ENCODE peak calls at places on chromosome 18, in five cellular contexts. A is transverse colon, L is HCT116, T is endothelial cell of umbilical vein, W is upper lobe of left lung. H is an unnamed sample. For H3K4me1 and H3K9me3, the result is how much of the 10 kb centered on the place peaks cover.

GRCh38 chr18:34122724-34123334 is 101.9 kb downstream of the NOL4 start:
- DNase-seq in L (peak), T (peak), W (no peak), A (peak), H (no peak)

GRCh38 chr18:48360376-48361021 is 48.7 kb downstream of the ZBTB7C start:
- DNase-seq in L (no peak), W (no peak), A (no peak), T (no peak), H (peak)

GRCh38 chr18:30376515-30376914 is 666.0 kb downstream of the DSC3 start:
- DNase-seq in L (peak), W (no peak), T (no peak), A (no peak), H (no peak)

GRCh38 chr18:45221363-45221762 is 393.9 kb upstream of the SLC14A2 start:
- DNase-seq in W (no peak), L (no peak), A (no peak), T (no peak), H (no peak)

GRCh38 chr18:47287911-47288635 is 36.6 kb upstream of the SKOR2 start:
- DNase-seq in T (no peak), W (no peak), A (no peak), L (no peak), H (no peak)

GRCh38 chr18:52228158-52228557 is 111.8 kb upstream of the DCC start:
- DNase-seq in T (no peak), W (no peak), A (no peak), L (no peak), H (no peak)

GRCh38 chr18:6004119-6004518 is 108.8 kb upstream of the TMEM200C start:
- DNase-seq in W (no peak), A (no peak), L (no peak), T (no peak), H (no peak)

GRCh38 chr18:54184836-54185235 is 39.6 kb downstream of the MBD2 start:
- DNase-seq in A (no peak), W (no peak), L (no peak), T (no peak), H (no peak)

GRCh38 chr18:78664851-78665250 is 314.8 kb upstream of the SALL3 start:
- DNase-seq in W (no peak), L (no peak), A (no peak), T (no peak), H (no peak)

GRCh38 chr18:35436076-35436649 is 59.0 kb upstream of the ZNF396 start:
- DNase-seq in L (no peak), A (no peak), T (peak), W (no peak), H (no peak)

GRCh38 chr18:50986360-50987087 is 18.7 kb downstream of the ELAC1 start:
- DNase-seq in T (no peak), W (no peak), L (no peak), A (no peak), H (no peak)

GRCh38 chr18:32956591-32957310 is 183.9 kb upstream of the KLHL14 start:
- DNase-seq in A (no peak), W (no peak), T (peak), L (no peak), H (no peak)

GRCh38 chr18:36326771-36327170 is 29.3 kb downstream of the FHOD3 start:
- DNase-seq in A (no peak), L (no peak), W (no peak), T (no peak), H (no peak)

GRCh38 chr18:79819951-79820351 is 22.2 kb downstream of the KCNG2 start:
- DNase-seq in T (no peak), A (no peak), L (no peak), W (no peak), H (no peak)

GRCh38 chr18:56861244-56861643 is 210.1 kb downstream of the WDR7 start:
- DNase-seq in W (no peak), T (no peak), A (no peak), L (no peak), H (no peak)

GRCh38 chr18:75859533-75859932 is 432.0 kb upstream of the SMIM21 start:
- DNase-seq in L (no peak), T (no peak), A (no peak), W (peak), H (no peak)

GRCh38 chr18:8536226-8536625 is 73.0 kb upstream of the RAB12 start:
- DNase-seq in L (no peak), W (no peak), A (no peak), T (no peak), H (no peak)

GRCh38 chr18:36680042-36680441 is 148.8 kb downstream of the TPGS2 start:
- DNase-seq in W (no peak), A (no peak), T (no peak), L (no peak), H (no peak)

GRCh38 chr18:38241736-38242135 is 676.1 kb upstream of the CELF4 start:
- DNase-seq in A (no peak), L (no peak), W (no peak), T (no peak), H (no peak)

GRCh38 chr18:22846088-22846683 is 86.9 kb upstream of the RBBP8 start:
- DNase-seq in L (peak), A (no peak), W (no peak), T (peak), H (no peak)

GRCh38 chr18:57789759-57790158 is 13.4 kb downstream of the ATP8B1 start:
- DNase-seq in W (no peak), T (no peak), A (no peak), L (no peak), H (no peak)

GRCh38 chr18:6917082-6917481 is 187.6 kb downstream of the ARHGAP28 start:
- DNase-seq in L (no peak), T (no peak), W (no peak), A (no peak), H (no peak)

GRCh38 chr18:65955747-65956146 is 204.9 kb downstream of the CDH7 start:
- DNase-seq in W (no peak), T (no peak), A (no peak), L (no peak), H (no peak)

GRCh38 chr18:47999801-48000248 is 69.4 kb upstream of the SMAD2 start:
- DNase-seq in T (no peak), L (no peak), A (no peak), W (no peak), H (no peak)

GRCh38 chr18:79983793-79984192 is 4.6 kb downstream of the TXNL4A start:
- DNase-seq in W (no peak), T (no peak), L (no peak), A (no peak), H (no peak)

GRCh38 chr18:51212606-51213005 is 15.1 kb upstream of the MEX3C start:
- DNase-seq in T (no peak), L (no peak), A (no peak), W (no peak), H (no peak)

GRCh38 chr18:72811047-72811446 is 56.7 kb downstream of the NETO1 start:
- DNase-seq in T (no peak), A (no peak), W (no peak), L (no peak), H (no peak)

GRCh38 chr18:56789004-56789888 is 138.1 kb downstream of the WDR7 start:
- DNase-seq in A (peak), T (peak), W (no peak), L (peak), H (no peak)

GRCh38 chr18:56869189-56869777 is 218.1 kb downstream of the WDR7 start:
- DNase-seq in T (peak), L (peak), A (no peak), W (no peak), H (no peak)

GRCh38 chr18:77062518-77063003 is 70.0 kb downstream of the MBP start:
- DNase-seq in L (no peak), W (no peak), T (no peak), A (no peak), H (no peak)
- H3K4me1 ChIP-seq in L (under half), W (under half), T (under half), A (under half), H (under half)

GRCh38 chr18:69958422-69958821 is 10.7 kb upstream of the CD226 start:
- DNase-seq in T (no peak), L (no peak), A (no peak), W (no peak), H (no peak)

GRCh38 chr18:69956037-69956436 is 8.4 kb upstream of the CD226 start:
- DNase-seq in W (no peak), T (no peak), L (no peak), A (no peak), H (no peak)

GRCh38 chr18:69954719-69955118 is 7.0 kb upstream of the CD226 start:
- DNase-seq in T (no peak), A (no peak), W (no peak), L (no peak), H (no peak)

GRCh38 chr18:69957071-69957620 is 9.5 kb upstream of the CD226 start:
- DNase-seq in W (no peak), L (no peak), T (no peak), A (no peak), H (no peak)

DNA sequence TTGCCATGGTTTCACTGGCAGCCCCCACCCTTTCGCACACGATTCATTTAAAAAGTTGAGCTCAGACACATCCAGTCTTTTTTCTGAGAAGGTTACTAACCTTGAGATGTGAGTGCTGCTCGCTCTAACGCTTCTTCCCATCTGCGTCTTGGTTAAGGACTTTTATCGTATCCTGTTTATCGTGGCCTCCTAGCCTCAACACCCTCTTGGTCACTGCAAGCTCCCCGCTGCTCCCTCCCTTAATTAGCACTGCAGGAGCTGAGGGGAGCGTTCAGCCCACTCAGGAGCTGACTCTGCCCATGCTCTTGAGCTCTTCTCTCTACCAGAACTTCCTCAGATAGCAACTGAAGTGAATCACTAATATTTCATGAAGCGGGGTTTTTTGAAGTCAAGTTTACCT is 9.0 kb upstream of the CD226 start:
- DNase-seq in W (no peak), T (peak), L (no peak), A (no peak), H (no peak)
- TF ChIP-seq POLR2AphosphoS5 in W (no peak), T (no peak), L (no peak), A (no peak), H (no peak)

DNA sequence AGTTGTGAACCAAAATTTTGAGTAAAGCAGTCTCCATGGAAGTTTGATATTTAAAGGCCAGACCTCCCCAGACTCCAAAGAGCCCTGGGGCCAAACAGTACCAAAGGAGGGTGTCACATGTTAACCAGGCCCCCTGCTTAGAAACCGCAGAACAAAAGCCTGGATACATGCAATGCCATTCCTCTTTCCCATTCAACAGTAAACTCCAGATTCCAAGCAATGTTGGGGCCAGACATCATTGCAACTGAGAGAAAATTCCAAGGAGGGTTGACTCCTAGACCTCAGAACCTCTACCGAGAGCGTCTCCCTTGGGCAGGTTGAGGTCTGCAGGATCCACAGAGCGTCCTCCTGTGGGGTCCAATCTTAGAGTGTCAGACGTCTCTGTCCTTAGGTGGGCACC is 404.4 kb upstream of the SYT4 start:
- DNase-seq in A (no peak), T (no peak), L (no peak), W (no peak), H (no peak)
- H3K9me3 ChIP-seq in A (under half), T (under half), L (under half), W (under half), H (under half)

DNA sequence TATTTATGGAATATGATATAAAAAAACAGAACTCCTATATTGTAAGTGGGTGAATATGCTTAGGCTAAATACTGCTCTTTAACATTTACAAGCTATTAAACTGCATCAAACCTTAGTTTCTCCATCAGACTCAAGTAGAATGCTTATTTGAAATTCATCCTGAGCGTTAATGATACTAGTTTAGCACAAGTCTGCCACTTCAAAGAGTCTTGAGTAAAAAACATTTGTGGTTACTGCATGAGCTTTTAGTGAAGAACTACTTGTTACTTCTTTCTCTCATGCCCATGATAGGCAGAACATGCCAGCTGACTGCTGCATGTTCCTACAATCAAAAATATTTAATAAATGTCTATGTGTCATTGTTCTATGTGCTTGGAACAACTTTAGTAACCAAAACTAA is 12.1 kb downstream of the YES1 start:
- DNase-seq in A (no peak), T (no peak), W (no peak), L (no peak), H (no peak)
- H3K4me1 ChIP-seq in A (under half), T (under half), W (under half), L (under half), H (under half)

GRCh38 chr18:9762561-9762960 is 54.5 kb downstream of the RAB31 start:
- DNase-seq in A (no peak), T (no peak), W (no peak), L (no peak), H (no peak)

GRCh38 chr18:9757851-9758587 is 49.9 kb downstream of the RAB31 start:
- DNase-seq in L (no peak), T (no peak), A (no peak), W (no peak), H (no peak)

GRCh38 chr18:9758624-9759075 is 50.5 kb downstream of the RAB31 start:
- DNase-seq in W (no peak), L (no peak), T (no peak), A (no peak), H (no peak)

GRCh38 chr18:9763157-9763556 is 55.1 kb downstream of the RAB31 start:
- DNase-seq in A (no peak), W (no peak), T (no peak), L (no peak), H (no peak)

GRCh38 chr18:9760641-9761040 is 52.5 kb downstream of the RAB31 start:
- DNase-seq in T (no peak), A (no peak), W (no peak), L (no peak), H (no peak)
- TF ChIP-seq POLR2AphosphoS5 in T (no peak), A (no peak), W (no peak), L (no peak), H (no peak)

GRCh38 chr18:14930576-14930975 is 182.6 kb downstream of the ANKRD30B start:
- DNase-seq in L (no peak), A (no peak), W (no peak), T (no peak), H (no peak)

GRCh38 chr18:14928396-14928795 is 180.4 kb downstream of the ANKRD30B start:
- DNase-seq in T (no peak), W (no peak), L (no peak), A (no peak), H (no peak)

GRCh38 chr18:14930076-14930475 is 182.1 kb downstream of the ANKRD30B start:
- DNase-seq in W (no peak), T (no peak), L (no peak), A (no peak), H (no peak)

GRCh38 chr18:14925281-14925709 is 177.3 kb downstream of the ANKRD30B start:
- DNase-seq in A (no peak), L (no peak), W (no peak), T (no peak), H (no peak)

DNA sequence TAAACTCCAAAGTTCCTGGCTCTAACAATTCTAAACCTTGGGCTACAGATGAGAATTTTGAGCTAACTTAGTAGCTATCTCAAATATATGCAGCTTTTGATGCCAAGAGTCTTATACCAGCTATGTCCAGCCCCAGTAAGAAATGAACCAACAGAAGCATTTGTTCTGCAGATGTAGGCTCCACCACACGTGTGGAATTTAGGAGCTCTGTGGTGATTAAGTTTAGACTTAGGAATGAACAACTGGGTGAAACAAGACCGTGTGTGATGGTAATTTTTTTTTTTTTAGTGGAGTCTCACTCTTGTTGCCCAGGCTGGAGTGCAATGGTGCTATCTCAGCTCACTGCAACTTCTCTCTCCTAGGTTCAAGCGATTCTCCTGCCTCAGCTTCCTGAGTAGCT is 179.7 kb downstream of the ANKRD30B start:
- DNase-seq in W (no peak), L (no peak), T (no peak), A (no peak), H (no peak)
- H3K9me3 ChIP-seq in W (under half), L (under half), T (under half), A (under half), H (under half)

DNA sequence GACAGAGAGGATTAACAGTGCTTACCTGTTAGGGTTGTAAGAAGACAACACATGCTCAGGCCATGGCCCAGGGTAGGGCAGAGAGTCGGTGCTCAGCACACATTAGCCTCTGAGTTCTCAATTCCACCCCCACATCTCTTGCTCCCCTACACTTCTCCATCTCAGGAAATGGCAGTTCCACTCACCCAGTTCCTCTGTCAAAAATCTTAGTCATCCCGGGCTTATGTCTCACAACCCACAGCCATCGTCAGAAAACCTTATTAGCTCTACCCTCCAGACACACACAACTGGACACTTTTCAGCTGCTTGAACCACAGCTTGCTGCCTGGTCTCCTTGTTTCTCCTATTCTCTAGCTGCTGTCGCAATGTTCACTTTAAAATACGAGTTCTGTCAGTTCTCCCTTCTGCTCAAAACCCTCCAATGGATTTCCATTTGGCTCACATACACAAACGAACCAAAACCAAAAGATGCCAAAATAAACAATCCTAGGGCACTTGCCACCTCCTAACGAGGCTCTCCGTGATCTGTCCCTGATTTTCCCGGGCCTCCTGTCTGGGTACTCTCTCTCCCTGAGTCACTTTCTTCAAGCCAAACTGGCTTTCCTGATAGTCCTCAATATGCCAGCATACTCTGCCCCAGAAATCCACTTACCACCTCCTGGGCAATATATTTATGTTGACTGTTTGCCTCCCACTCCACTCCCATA is 89.7 kb downstream of the KCTD1 start:
- DNase-seq in W (no peak), A (no peak), T (peak), L (no peak), H (no peak)
- H3K4me1 ChIP-seq in W (under half), A (under half), T (under half), L (under half), H (under half)

H was measured in sigmoid colon.